ENCODE peak calls at places on chromosomes 12 and 14, in nine cellular contexts. L is K562; W is A549; P is RWPE2; E is right lobe of liver; H is CD8-positive, alpha-beta memory T cell; K is cardiac muscle cell; T is fibroblast of lung; D is ovary. G is an unnamed sample.

GRCh38 chr14:94115068-94115591 is 4.6 kb downstream of the IFI27 start:
- DNase-seq in D (no peak), P (peak; percentile 47), T (no peak), W (no peak), E (no peak), H (no peak), K (peak; percentile 38), L (no peak), G (peak; percentile 45)

GRCh38 chr14:103624860-103625259 is 4.2 kb upstream of the KLC1 start:
- DNase-seq in E (peak; percentile 58), H (no peak), K (peak; percentile 47), W (peak; percentile 62), P (peak; percentile 95), T (peak; percentile 73), D (peak; percentile 33), L (no peak), G (peak; percentile 52)

GRCh38 chr12:117000316-117000715 is 89.6 kb downstream of the FBXW8 start:
- DNase-seq in K (no peak), L (no peak), E (no peak), H (no peak), W (no peak), D (no peak), T (no peak), P (no peak), G (no peak)

GRCh38 chr14:38065101-38065762 is 142.5 kb upstream of the SSTR1 start:
- DNase-seq in H (no peak), T (no peak), W (no peak), K (no peak), E (no peak), L (no peak), D (no peak), P (no peak), G (no peak)

GRCh38 chr14:32744811-32745445 is 193.8 kb upstream of the NPAS3 start:
- DNase-seq in E (no peak), L (no peak), P (no peak), W (no peak), H (no peak), K (no peak), D (no peak), T (peak; percentile 34), G (no peak)

GRCh38 chr12:80590085-80590484 is 117.3 kb upstream of the MYF6 start:
- DNase-seq in H (no peak), W (no peak), K (no peak), D (no peak), T (peak; percentile 78), P (no peak), E (no peak), L (no peak), G (no peak)

GRCh38 chr14:103134919-103135318 is 11.7 kb downstream of the TNFAIP2 start:
- DNase-seq in K (no peak), P (no peak), L (no peak), H (no peak), T (no peak), D (no peak), E (peak; percentile 48), W (no peak), G (no peak)

GRCh38 chr14:103194256-103195045 is 71.2 kb downstream of the TNFAIP2 start:
- DNase-seq in D (no peak), E (no peak), H (no peak), P (no peak), K (peak; percentile 85), T (peak; percentile 67), W (no peak), L (no peak), G (peak; percentile 49)

GRCh38 chr14:106877527-106877926 is 1351.1 kb downstream of the TMEM121 start:
- DNase-seq in K (no peak), L (no peak), W (no peak), T (no peak), D (no peak), P (no peak), H (no peak), E (no peak), G (no peak)

GRCh38 chr12:48379784-48380183 is 29.1 kb upstream of the ZNF641 start:
- DNase-seq in T (no peak), D (no peak), P (no peak), E (no peak), L (no peak), W (no peak), H (no peak), K (peak; percentile 33), G (no peak)

GRCh38 chr12:3658327-3659163 is 94.4 kb downstream of the CRACR2A start:
- DNase-seq in E (no peak), H (no peak), L (peak; percentile 24), W (no peak), P (no peak), T (no peak), K (peak; percentile 57), D (no peak), G (no peak)

GRCh38 chr14:97410667-97411286 is 613.6 kb downstream of the VRK1 start:
- DNase-seq in W (no peak), H (no peak), T (no peak), L (no peak), K (no peak), E (no peak), D (no peak), P (no peak), G (no peak)

GRCh38 chr12:29818925-29819324 is 35.2 kb upstream of the TMTC1 start:
- DNase-seq in L (no peak), D (no peak), T (no peak), E (no peak), K (peak; percentile 22), P (no peak), H (no peak), W (no peak), G (peak; percentile 30)

GRCh38 chr12:108713471-108713870 is 17.8 kb downstream of the CORO1C start:
- DNase-seq in E (no peak), W (no peak), T (no peak), L (no peak), H (no peak), K (no peak), P (no peak), D (no peak), G (no peak)

GRCh38 chr14:51342226-51342625 is 102.2 kb downstream of the TMX1 start:
- DNase-seq in T (peak; percentile 67), K (no peak), L (no peak), H (no peak), P (no peak), E (no peak), W (peak; percentile 16), D (no peak), G (no peak)

GRCh38 chr12:113469224-113469652 is 2.4 kb downstream of the LHX5 start:
- DNase-seq in T (no peak), D (no peak), W (no peak), H (no peak), K (no peak), L (no peak), P (no peak), E (no peak), G (no peak)

GRCh38 chr12:113467514-113468364 is 3.9 kb downstream of the LHX5 start:
- DNase-seq in K (no peak), L (peak; percentile 37), T (no peak), W (no peak), P (no peak), D (no peak), E (no peak), H (no peak), G (no peak)

GRCh38 chr12:113469893-113470743 is 1.6 kb downstream of the LHX5 start:
- DNase-seq in D (no peak), P (no peak), W (no peak), K (no peak), L (no peak), E (no peak), H (no peak), T (no peak), G (no peak)

GRCh38 chr12:113467154-113467513 is 4.5 kb downstream of the LHX5 start:
- DNase-seq in D (no peak), K (no peak), L (no peak), W (no peak), E (no peak), H (no peak), T (no peak), P (no peak), G (no peak)

GRCh38 chr12:113468365-113469223 is 3.1 kb downstream of the LHX5 start:
- DNase-seq in H (no peak), L (no peak), P (no peak), D (no peak), W (no peak), T (no peak), E (no peak), K (no peak), G (no peak)
- H3K27ac ChIP-seq in H (no peak overlapping the region), L (no peak overlapping the region), P (no peak overlapping the region), D (no peak overlapping the region), W (no peak overlapping the region), T (no peak overlapping the region), E (no peak overlapping the region), K (no peak overlapping the region), G (no peak overlapping the region)

GRCh38 chr14:68401855-68402254 is 391.0 kb downstream of the ZFP36L1 start:
- DNase-seq in L (no peak), E (no peak), D (no peak), W (no peak), H (no peak), T (no peak), P (no peak), K (no peak), G (no peak)
- H3K4me3 ChIP-seq in L (no peak overlapping the region), E (no peak overlapping the region), D (no peak overlapping the region), W (no peak overlapping the region), H (no peak overlapping the region), T (no peak overlapping the region), P (no peak overlapping the region), K (no peak overlapping the region), G (no peak overlapping the region)

GRCh38 chr12:93702707-93703305 is 25.6 kb downstream of the CRADD start:
- DNase-seq in E (no peak), K (no peak), P (no peak), T (no peak), H (no peak), L (no peak), W (no peak), D (no peak), G (no peak)
- H3K4me1 ChIP-seq in E (no peaks in the 10 kb centered on the region), K (peaks cover 12% of the 10 kb centered on the region), P (peaks cover 32% of the 10 kb centered on the region), T (peaks cover 28% of the 10 kb centered on the region), H (no peaks in the 10 kb centered on the region), L (peaks cover 40% of the 10 kb centered on the region), W (peaks cover 52% of the 10 kb centered on the region), D (peaks cover 4% of the 10 kb centered on the region), G (no peaks in the 10 kb centered on the region)

GRCh38 chr14:35766700-35767082 is 42.4 kb downstream of the RALGAPA1 start:
- DNase-seq in W (no peak), K (no peak), D (no peak), P (no peak), H (no peak), L (no peak), T (no peak), E (no peak), G (no peak)

GRCh38 chr14:35758523-35759129 is 50.5 kb downstream of the RALGAPA1 start:
- DNase-seq in H (no peak), D (no peak), P (no peak), E (no peak), K (no peak), W (no peak), T (no peak), L (no peak), G (no peak)

GRCh38 chr14:35766036-35766699 is 42.9 kb downstream of the RALGAPA1 start:
- DNase-seq in L (no peak), T (no peak), W (no peak), D (no peak), P (no peak), H (no peak), K (no peak), E (no peak), G (no peak)

GRCh38 chr14:35760143-35760542 is 49.0 kb downstream of the RALGAPA1 start:
- DNase-seq in W (no peak), L (no peak), D (no peak), E (no peak), H (no peak), T (no peak), K (no peak), P (no peak), G (no peak)

GRCh38 chr14:35761922-35762321 is 47.2 kb downstream of the RALGAPA1 start:
- DNase-seq in D (no peak), T (no peak), H (no peak), K (no peak), P (no peak), L (no peak), E (no peak), W (no peak), G (no peak)
- H3K27ac ChIP-seq in D (no peak overlapping the region), T (no peak overlapping the region), H (no peak overlapping the region), K (no peak overlapping the region), P (no peak overlapping the region), L (no peak overlapping the region), E (no peak overlapping the region), W (no peak overlapping the region), G (no peak overlapping the region)

G was measured in tibial nerve.